ENCODE peak calls at places on chromosomes 5 and 9, in five cellular contexts. A is GM06990, D is mammary epithelial cell, N is A549, G is uterus. H is an unnamed sample.

GRCh38 chr5:154972476-154973080 is 31.7 kb downstream of the MRPL22 start:
- DNase-seq in N (peak), D (peak), A (no peak), G (no peak), H (no peak)

GRCh38 chr9:123267481-123268239 is 726 bp downstream of the STRBP start:
- DNase-seq in D (no peak), N (no peak), G (peak), A (peak), H (no peak)

GRCh38 chr5:153088538-153088937 is 401.9 kb upstream of the GRIA1 start:
- DNase-seq in A (no peak), N (no peak), D (no peak), G (no peak), H (no peak)

GRCh38 chr5:56356121-56356875 is 123.2 kb upstream of the ANKRD55 start:
- DNase-seq in A (no peak), D (peak), N (no peak), G (no peak), H (peak)

GRCh38 chr5:42022383-42022782 is 97.3 kb downstream of the FBXO4 start:
- DNase-seq in N (no peak), A (no peak), G (no peak), D (no peak), H (no peak)

GRCh38 chr9:35962126-35962906 is 4.4 kb upstream of the OR2S2 start:
- DNase-seq in D (no peak), A (no peak), G (no peak), N (no peak), H (peak)

GRCh38 chr9:128685636-128686489 is 3.2 kb upstream of the SET start:
- DNase-seq in G (no peak), N (no peak), A (no peak), D (no peak), H (no peak)

GRCh38 chr9:3498691-3499090 is 27.1 kb downstream of the RFX3 start:
- DNase-seq in G (no peak), N (no peak), D (no peak), A (no peak), H (no peak)

GRCh38 chr9:89603629-89604462 is 966 bp upstream of the GADD45G start:
- DNase-seq in A (peak), N (peak), G (peak), D (peak), H (no peak)

GRCh38 chr9:73219985-73220626 is 68.4 kb downstream of the ANXA1 start:
- DNase-seq in A (peak), G (no peak), D (peak), N (no peak), H (peak)

GRCh38 chr5:78509145-78509865 is 139.3 kb downstream of the LHFPL2 start:
- DNase-seq in D (no peak), N (no peak), A (no peak), G (no peak), H (no peak)

GRCh38 chr5:125180222-125180621 is 433.8 kb upstream of the ZNF608 start:
- DNase-seq in G (no peak), N (no peak), A (no peak), D (no peak), H (no peak)

GRCh38 chr9:2448193-2448738 is 173.3 kb upstream of the VLDLR start:
- DNase-seq in N (no peak), G (no peak), D (no peak), A (no peak), H (no peak)

GRCh38 chr9:129012343-129012742 is 15.8 kb downstream of the SH3GLB2 start:
- DNase-seq in N (no peak), G (no peak), A (no peak), D (no peak), H (no peak)

GRCh38 chr5:140596364-140596763 is 31.7 kb downstream of the SLC35A4 start:
- DNase-seq in D (no peak), G (no peak), N (no peak), A (no peak), H (peak)

GRCh38 chr5:75701856-75702255 is 15.4 kb downstream of the POC5 start:
- DNase-seq in A (no peak), G (no peak), D (no peak), N (no peak), H (no peak)

GRCh38 chr5:79301046-79301712 is 65.2 kb downstream of the JMY start:
- DNase-seq in N (no peak), G (no peak), A (no peak), D (no peak), H (no peak)

GRCh38 chr5:179313849-179314521 is 31.3 kb downstream of the ADAMTS2 start:
- DNase-seq in D (no peak), A (no peak), G (peak), N (no peak), H (no peak)

GRCh38 chr5:169768416-169768815 is 131.3 kb downstream of the DOCK2 start:
- DNase-seq in D (no peak), N (no peak), A (no peak), G (no peak), H (no peak)

GRCh38 chr5:149959406-149960236 is 937 bp upstream of the SLC26A2 start:
- DNase-seq in A (peak), G (no peak), N (peak), D (peak), H (no peak)

GRCh38 chr9:86921141-86921868 is 26.0 kb downstream of the GAS1 start:
- DNase-seq in G (no peak), A (no peak), D (no peak), N (no peak), H (no peak)

GRCh38 chr5:10364186-10364689 is 10.7 kb downstream of the MARCHF6 start:
- DNase-seq in A (no peak), D (peak), N (no peak), G (no peak), H (no peak)

GRCh38 chr5:29382735-29383280 is 1810.7 kb upstream of the CDH6 start:
- DNase-seq in G (no peak), N (no peak), D (no peak), A (no peak), H (no peak)
- H3K4me3 ChIP-seq in G (no peak), N (no peak), D (no peak), A (no peak), H (no peak)

GRCh38 chr5:145834554-145834916 is 607 bp downstream of the PRELID2 start:
- DNase-seq in G (no peak), D (no peak), N (no peak), A (no peak), H (no peak)

GRCh38 chr5:145835839-145836222 is 689 bp upstream of the PRELID2 start:
- DNase-seq in N (no peak), A (no peak), D (no peak), G (no peak), H (no peak)

GRCh38 chr5:145838276-145838675 is 3.1 kb upstream of the PRELID2 start:
- DNase-seq in G (no peak), N (no peak), D (no peak), A (no peak), H (no peak)

GRCh38 chr5:145833616-145834200 is 1.4 kb downstream of the PRELID2 start:
- DNase-seq in D (no peak), G (no peak), A (no peak), N (no peak), H (no peak)

GRCh38 chr5:145834917-145835838 is at the start of gene PRELID2:
- DNase-seq in N (peak), A (peak), G (peak), D (peak), H (no peak)
- TF ChIP-seq CTCF in N (peak), A (no peak), G (no peak), D (peak), H (no peak)

GRCh38 chr9:120936011-120936763 is 9.6 kb upstream of the TRAF1 start:
- DNase-seq in G (peak), D (peak), N (peak), A (peak), H (peak)
- H3K4me3 ChIP-seq in G (no peak), D (peak), N (no peak), A (peak), H (peak)

GRCh38 chr9:17081351-17081750 is 53.5 kb upstream of the CNTLN start:
- DNase-seq in N (no peak), A (no peak), G (no peak), D (no peak), H (no peak)

GRCh38 chr9:17081814-17082213 is 53.0 kb upstream of the CNTLN start:
- DNase-seq in A (no peak), G (no peak), N (no peak), D (no peak), H (no peak)

DNA sequence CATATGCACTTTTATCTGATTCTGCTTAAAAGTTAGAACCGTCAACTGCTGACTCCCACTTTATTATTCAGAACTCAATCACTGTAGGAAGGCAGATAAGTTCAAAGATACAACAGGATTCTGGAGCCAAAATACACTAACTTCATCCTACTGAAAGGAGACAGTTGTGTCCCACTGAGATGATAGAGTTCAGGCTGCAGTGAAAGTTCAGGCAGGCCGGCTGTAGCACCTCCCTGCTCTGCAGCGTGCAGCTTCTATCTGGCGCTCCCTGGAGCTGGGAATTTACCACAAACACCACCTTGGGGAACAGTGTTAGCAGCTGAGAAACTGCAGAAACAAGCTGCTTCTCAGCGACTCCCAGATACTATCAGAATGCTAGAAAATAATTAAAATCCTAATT is 52.5 kb upstream of the CNTLN start:
- DNase-seq in D (peak), A (no peak), G (peak), N (no peak), H (no peak)
- TF ChIP-seq CTCF in D (peak), A (no peak), G (no peak), N (no peak), H (no peak)

DNA sequence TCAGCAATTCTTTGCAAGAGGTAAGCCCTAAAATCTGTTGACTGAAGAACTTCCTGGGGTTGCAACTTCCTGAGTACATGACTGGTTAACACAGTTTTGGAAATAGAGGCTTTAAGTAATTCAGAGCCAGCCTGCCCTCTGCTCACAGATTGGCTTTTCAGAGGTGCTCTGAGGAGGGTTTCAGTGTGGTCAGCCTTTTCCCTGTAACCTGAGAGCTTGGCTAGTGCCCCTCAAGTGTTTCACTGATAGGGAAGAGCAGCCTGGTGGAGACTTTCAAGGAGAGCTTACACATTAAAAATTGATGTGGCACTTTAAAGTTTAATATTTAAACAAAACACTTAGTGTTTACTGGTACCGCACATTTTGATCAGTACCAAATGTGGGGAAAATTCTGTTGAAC is 56.7 kb upstream of the FOXB2 start:
- DNase-seq in D (no peak), A (no peak), G (no peak), N (no peak), H (no peak)
- H3K4me3 ChIP-seq in D (no peak), A (no peak), G (no peak), N (no peak), H (no peak)

DNA sequence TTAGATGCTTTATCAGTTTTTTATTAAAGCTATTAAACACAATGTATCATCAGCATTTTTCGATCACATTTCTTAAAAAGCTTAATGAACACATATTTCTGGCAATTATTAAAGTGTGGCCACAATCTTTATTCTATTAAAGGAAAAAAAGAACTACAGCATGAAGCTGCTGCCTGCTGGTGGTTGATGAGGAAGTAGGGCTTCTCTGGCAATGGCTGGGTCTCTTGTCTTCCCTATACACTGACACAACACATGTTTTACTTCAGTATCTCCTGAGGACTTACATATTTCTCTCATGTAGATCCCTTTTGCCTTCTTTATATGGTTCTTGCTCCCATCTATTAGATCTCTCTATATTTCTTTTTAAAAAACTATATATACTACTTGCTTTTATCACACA is 590.7 kb downstream of the RAB3C start:
- DNase-seq in G (no peak), A (no peak), N (no peak), D (no peak), H (no peak)
- TF ChIP-seq CTCF in G (no peak), A (no peak), N (no peak), D (no peak), H (no peak)

DNA sequence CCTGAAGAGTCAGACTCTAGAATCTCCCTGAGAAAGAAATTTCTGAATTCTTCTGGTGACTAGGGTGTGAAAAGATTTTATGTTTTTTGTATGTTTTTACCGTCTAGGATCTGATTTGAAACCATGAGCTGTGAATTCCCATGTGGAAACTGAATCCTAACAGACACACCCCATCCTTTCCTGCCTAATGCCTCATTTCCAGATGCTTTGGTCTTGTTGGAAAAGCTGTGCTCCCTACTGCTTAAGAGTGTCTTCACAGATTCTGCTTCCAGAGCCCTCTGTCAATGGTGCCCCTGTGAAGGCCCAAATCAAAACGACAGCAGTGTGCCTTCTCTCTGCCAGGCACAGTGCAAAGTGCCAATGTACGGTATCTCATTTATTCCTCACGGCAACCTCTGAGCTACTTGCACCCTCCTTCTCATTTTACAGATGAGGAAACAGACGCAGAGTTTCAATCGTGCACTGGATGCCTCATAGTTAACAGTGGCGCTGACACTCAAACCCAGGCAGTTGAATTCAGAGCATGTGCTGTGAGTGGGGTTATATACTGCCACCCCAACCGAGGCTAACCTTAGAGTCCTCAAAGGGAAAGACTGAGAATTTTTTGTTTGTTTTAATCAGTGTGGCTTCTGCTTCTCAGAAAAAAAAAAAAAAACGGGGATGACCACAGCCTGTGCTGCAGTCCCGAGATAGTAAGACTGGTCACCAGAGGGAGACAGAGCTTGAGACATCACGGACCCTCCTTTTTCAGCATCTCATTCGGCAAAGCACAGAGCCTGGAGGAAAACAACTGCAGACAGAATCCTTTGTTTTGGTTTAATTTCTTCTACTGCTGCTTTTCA is 188.4 kb downstream of the SNCAIP start:
- DNase-seq in A (no peak), N (peak), G (peak), D (peak), H (no peak)
- H3K4me3 ChIP-seq in A (no peak), N (no peak), G (no peak), D (no peak), H (no peak)

GRCh38 chr5:158769079-158769478 is 330.6 kb downstream of the EBF1 start:
- DNase-seq in G (no peak), D (no peak), A (no peak), N (no peak), H (no peak)

GRCh38 chr5:158765407-158765806 is 334.3 kb downstream of the EBF1 start:
- DNase-seq in A (no peak), G (no peak), D (no peak), N (no peak), H (no peak)

GRCh38 chr5:158773151-158773550 is 326.6 kb downstream of the EBF1 start:
- DNase-seq in A (no peak), N (no peak), D (no peak), G (no peak), H (no peak)

GRCh38 chr5:158769702-158770101 is 330.0 kb downstream of the EBF1 start:
- DNase-seq in G (no peak), D (no peak), A (no peak), N (no peak), H (no peak)

GRCh38 chr5:158770506-158770905 is 329.2 kb downstream of the EBF1 start:
- DNase-seq in N (peak), A (no peak), D (peak), G (no peak), H (no peak)
- TF ChIP-seq CTCF in N (peak), A (peak), D (peak), G (no peak), H (peak)

GRCh38 chr9:81682797-81683196 is 6.5 kb downstream of the TLE1 start:
- DNase-seq in G (no peak), A (no peak), N (no peak), D (no peak), H (no peak)
- H3K4me3 ChIP-seq in G (peak), A (no peak), N (no peak), D (no peak), H (no peak)